ENCODE peak calls at places on chromosomes 2 and 18, in eight cellular contexts. R is MM.1S, H is GM23338, Z is PC-9, W is HCT116, V is PC-3, N is hepatocyte, M is GM23248. T is an unnamed sample.

GRCh38 chr2:158034198-158034831 is 67.4 kb upstream of the UPP2 start:
- DNase-seq in R (peak; percentile 61), N (peak; percentile 85), Z (peak; percentile 27), W (peak; percentile 53), H (peak; percentile 88), V (peak; percentile 76), M (peak; percentile 66), T (peak; percentile 13)

GRCh38 chr2:112666764-112667122 is 21.0 kb downstream of the SLC20A1 start:
- DNase-seq in W (no peak), Z (no peak), M (no peak), H (no peak), V (peak; percentile 51), R (no peak), N (no peak), T (no peak)

GRCh38 chr2:216008387-216008786 is 5.0 kb downstream of the MREG start:
- DNase-seq in N (no peak), R (no peak), Z (no peak), H (no peak), V (no peak), W (no peak), M (no peak), T (no peak)

GRCh38 chr2:85826990-85827878 is 61.6 kb downstream of the ST3GAL5 start:
- DNase-seq in R (peak; percentile 85), H (peak; percentile 93), W (peak; percentile 27), V (peak; percentile 73), M (peak; percentile 88), Z (peak; percentile 65), N (peak; percentile 82), T (peak; percentile 76)

GRCh38 chr18:41064916-41065315 is 890.1 kb upstream of the PIK3C3 start:
- DNase-seq in W (no peak), Z (no peak), N (no peak), V (no peak), M (no peak), H (no peak), R (no peak), T (no peak)

GRCh38 chr2:43924463-43924862 is 71.3 kb downstream of the LRPPRC start:
- DNase-seq in Z (no peak), W (no peak), H (no peak), V (no peak), M (no peak), R (no peak), N (no peak), T (no peak)

GRCh38 chr2:144583741-144584453 is 64.0 kb upstream of the ZEB2 start:
- DNase-seq in V (peak; percentile 89), H (no peak), Z (peak; percentile 3), M (peak; percentile 92), N (no peak), W (no peak), R (no peak), T (no peak)

GRCh38 chr18:24491882-24492281 is 31.4 kb downstream of the HRH4 start:
- DNase-seq in R (peak; percentile 75), N (no peak), Z (no peak), V (no peak), H (no peak), M (no peak), W (no peak), T (peak; percentile 84)

GRCh38 chr2:239223029-239223329 is 177.8 kb downstream of the HDAC4 start:
- DNase-seq in N (no peak), H (no peak), V (no peak), W (no peak), Z (no peak), M (peak; percentile 48), R (no peak), T (no peak)

GRCh38 chr2:237540823-237541222 is 25.6 kb upstream of the PRLH start:
- DNase-seq in M (peak; percentile 70), N (no peak), Z (no peak), H (no peak), V (peak; percentile 48), R (no peak), W (no peak), T (no peak)

GRCh38 chr2:43115884-43116283 is 110.5 kb downstream of the ZFP36L2 start:
- DNase-seq in M (no peak), H (no peak), W (no peak), Z (no peak), R (no peak), V (no peak), N (no peak), T (no peak)

GRCh38 chr2:145091011-145091744 is 571.3 kb upstream of the ZEB2 start:
- DNase-seq in H (no peak), V (peak; percentile 35), R (no peak), W (no peak), M (peak; percentile 85), N (no peak), Z (no peak), T (no peak)

GRCh38 chr2:37005118-37005868 is 39.0 kb upstream of the STRN start:
- DNase-seq in M (no peak), Z (no peak), H (peak; percentile 75), W (no peak), N (peak; percentile 28), R (peak; percentile 71), V (peak; percentile 54), T (peak; percentile 50)

GRCh38 chr2:108607706-108608301 is 73.5 kb downstream of the LIMS1 start:
- DNase-seq in R (peak; percentile 76), M (peak; percentile 62), V (peak; percentile 60), W (no peak), N (peak; percentile 54), Z (no peak), H (peak; percentile 70), T (peak; percentile 81)

GRCh38 chr2:17728210-17728609 is 25.4 kb downstream of the SMC6 start:
- DNase-seq in M (no peak), H (no peak), N (no peak), R (no peak), W (no peak), Z (no peak), V (no peak), T (no peak)

GRCh38 chr2:84022810-84023431 is 436.2 kb downstream of the SUCLG1 start:
- DNase-seq in N (peak; percentile 79), W (peak; percentile 66), H (peak; percentile 88), V (peak; percentile 83), R (peak; percentile 62), Z (peak; percentile 3), M (peak; percentile 53), T (peak; percentile 44)

GRCh38 chr2:80786584-80786983 is 482.0 kb upstream of the LRRTM1 start:
- DNase-seq in W (no peak), R (no peak), V (no peak), Z (no peak), H (no peak), N (no peak), M (no peak), T (no peak)

GRCh38 chr2:170258382-170258781 is 80.4 kb downstream of the MYO3B start:
- DNase-seq in V (peak; percentile 48), R (no peak), W (no peak), Z (no peak), N (no peak), H (no peak), M (peak; percentile 4), T (no peak)

GRCh38 chr2:170255137-170255536 is 77.2 kb downstream of the MYO3B start:
- DNase-seq in R (no peak), M (no peak), H (no peak), W (no peak), Z (no peak), V (no peak), N (no peak), T (no peak)

GRCh38 chr2:170253721-170254230 is 75.8 kb downstream of the MYO3B start:
- DNase-seq in Z (no peak), N (no peak), H (no peak), M (no peak), V (no peak), R (no peak), W (no peak), T (no peak)

GRCh38 chr2:170254293-170254732 is 76.4 kb downstream of the MYO3B start:
- DNase-seq in H (no peak), N (no peak), M (no peak), Z (no peak), W (no peak), V (no peak), R (no peak), T (no peak)

GRCh38 chr2:170255971-170256370 is 78.0 kb downstream of the MYO3B start:
- DNase-seq in H (no peak), M (peak; percentile 75), Z (no peak), V (peak; percentile 33), W (no peak), N (no peak), R (no peak), T (no peak)
- H3K9me2 ChIP-seq in H (peaks cover 10% of the 10 kb centered on the region), M (no peaks in the 10 kb centered on the region), Z (no peaks in the 10 kb centered on the region), V (no peaks in the 10 kb centered on the region), W (no peaks in the 10 kb centered on the region), N (no peaks in the 10 kb centered on the region), R (no peaks in the 10 kb centered on the region), T (no peaks in the 10 kb centered on the region)

DNA sequence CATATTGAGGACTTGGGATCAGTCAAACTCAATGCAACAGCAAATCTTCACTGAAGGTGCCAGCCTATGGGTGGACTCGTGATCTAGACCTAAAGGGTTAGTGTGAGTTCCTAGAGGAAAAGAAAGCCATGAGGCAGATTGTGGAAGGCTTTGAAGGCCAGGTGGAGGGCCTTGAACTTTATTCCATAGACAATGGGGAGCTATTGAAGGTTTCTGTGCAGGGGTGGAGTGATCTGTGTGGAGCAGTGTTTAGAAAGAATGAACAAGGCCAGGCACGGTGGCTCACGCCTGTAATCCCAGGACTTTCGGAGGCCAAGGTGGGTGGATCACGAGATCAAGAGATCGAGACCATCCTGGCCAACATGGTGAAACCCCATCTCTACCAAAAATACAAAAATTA is 61.5 kb downstream of the EPAS1 start:
- DNase-seq in N (no peak), W (no peak), R (no peak), Z (no peak), M (no peak), V (no peak), H (no peak), T (no peak)
- H3K36me3 ChIP-seq in N (no peaks in the 10 kb centered on the region), W (peaks cover 2% of the 10 kb centered on the region), R (no peaks in the 10 kb centered on the region), Z (peaks cover 63% of the 10 kb centered on the region), M (peaks cover 25% of the 10 kb centered on the region), V (peaks cover 12% of the 10 kb centered on the region), H (peaks cover under 1% of the 10 kb centered on the region), T (no peaks in the 10 kb centered on the region)

GRCh38 chr2:47620717-47621437 is 162.1 kb upstream of the MSH6 start:
- DNase-seq in Z (no peak), N (no peak), M (no peak), H (no peak), W (no peak), R (no peak), V (no peak), T (no peak)

GRCh38 chr2:47631840-47632398 is 151.0 kb upstream of the MSH6 start:
- DNase-seq in M (peak; percentile 95), W (peak; percentile 54), H (no peak), N (peak; percentile 81), R (no peak), Z (peak; percentile 85), V (peak; percentile 87), T (no peak)

GRCh38 chr2:47629501-47630460 is 153.2 kb upstream of the MSH6 start:
- DNase-seq in V (no peak), M (no peak), Z (no peak), H (no peak), N (no peak), W (no peak), R (no peak), T (no peak)

GRCh38 chr2:47631306-47631705 is 151.6 kb upstream of the MSH6 start:
- DNase-seq in N (no peak), H (no peak), W (no peak), M (no peak), V (peak; percentile 40), R (no peak), Z (peak; percentile 34), T (no peak)

GRCh38 chr2:47626664-47627063 is 156.3 kb upstream of the MSH6 start:
- DNase-seq in R (no peak), N (no peak), V (no peak), W (no peak), H (no peak), M (no peak), Z (no peak), T (no peak)
- H3K9me2 ChIP-seq in R (no peaks in the 10 kb centered on the region), N (no peaks in the 10 kb centered on the region), V (no peaks in the 10 kb centered on the region), W (no peaks in the 10 kb centered on the region), H (peaks cover 5% of the 10 kb centered on the region), M (no peaks in the 10 kb centered on the region), Z (no peaks in the 10 kb centered on the region), T (no peaks in the 10 kb centered on the region)

GRCh38 chr2:232800166-232800565 is 23.8 kb upstream of the KCNJ13 start:
- DNase-seq in V (no peak), R (no peak), M (no peak), H (no peak), Z (no peak), W (no peak), N (no peak), T (no peak)
- H3K36me3 ChIP-seq in V (peaks cover 41% of the 10 kb centered on the region), R (peaks cover 5% of the 10 kb centered on the region), M (peaks cover 31% of the 10 kb centered on the region), H (peaks cover 12% of the 10 kb centered on the region), Z (peaks cover 42% of the 10 kb centered on the region), W (peaks cover 3% of the 10 kb centered on the region), N (no peaks in the 10 kb centered on the region), T (peaks cover 80% of the 10 kb centered on the region)